ENCODE peak calls at places on chromosomes 11 and 22, in seven cellular contexts. F, S, B, Y, W, E and J are unnamed samples.

GRCh38 chr22:49033616-49034015 is 794.1 kb downstream of the BRD1 start:
- DNase-seq in F (peak), B (no peak), E (peak), S (peak), Y (no peak), W (no peak), J (no peak)

GRCh38 chr11:80239217-80239616 is 798.4 kb upstream of the TENM4 start:
- DNase-seq in B (no peak), Y (no peak), S (no peak), F (no peak), W (no peak), E (no peak), J (no peak)

GRCh38 chr22:28015676-28016601 is 96.9 kb upstream of the PITPNB start:
- DNase-seq in S (peak), Y (no peak), B (no peak), E (peak), W (no peak), F (no peak), J (peak)

GRCh38 chr22:49142281-49142680 is 685.4 kb downstream of the BRD1 start:
- DNase-seq in B (no peak), W (no peak), Y (no peak), E (no peak), S (no peak), F (no peak), J (no peak)

GRCh38 chr11:79547256-79547655 is 106.4 kb upstream of the TENM4 start:
- DNase-seq in B (no peak), S (no peak), W (no peak), F (no peak), E (no peak), Y (no peak), J (no peak)

GRCh38 chr22:49203091-49203862 is 624.4 kb downstream of the BRD1 start:
- DNase-seq in B (no peak), W (no peak), Y (no peak), E (no peak), S (peak), F (no peak), J (no peak)

GRCh38 chr22:42484506-42484905 is 35.1 kb downstream of the RRP7A start:
- DNase-seq in S (no peak), W (no peak), F (no peak), B (no peak), E (no peak), Y (no peak), J (no peak)

GRCh38 chr11:63635762-63636465 is 21.7 kb upstream of the PLAAT3 start:
- DNase-seq in S (no peak), B (no peak), E (peak), Y (peak), W (peak), F (peak), J (peak)

GRCh38 chr11:8810331-8811301 is 100.4 kb upstream of the AKIP1 start:
- DNase-seq in W (peak), E (peak), S (peak), F (peak), Y (peak), B (peak), J (peak)

GRCh38 chr22:43891360-43892182 is at the start of gene PNPLA5:
- DNase-seq in B (no peak), Y (no peak), F (no peak), S (peak), W (no peak), E (peak), J (no peak)

GRCh38 chr22:19805821-19806212 is 45.2 kb downstream of the TBX1 start:
- DNase-seq in F (no peak), W (no peak), E (peak), Y (no peak), S (peak), B (no peak), J (peak)

GRCh38 chr22:25085930-25086901 is 113.4 kb upstream of the CRYBB3 start:
- DNase-seq in F (peak), W (no peak), Y (no peak), S (no peak), B (no peak), E (peak), J (peak)

GRCh38 chr11:16047073-16047472 is 309.3 kb downstream of the SOX6 start:
- DNase-seq in S (no peak), E (no peak), Y (no peak), W (peak), F (no peak), B (no peak), J (no peak)

GRCh38 chr11:119882316-119882715 is 153.3 kb upstream of the NECTIN1 start:
- DNase-seq in W (no peak), E (no peak), Y (no peak), B (no peak), S (no peak), F (no peak), J (no peak)

GRCh38 chr22:39179841-39180335 is 27.4 kb upstream of the CBX7 start:
- DNase-seq in F (no peak), E (no peak), S (no peak), W (no peak), B (no peak), Y (no peak), J (no peak)

GRCh38 chr11:31417816-31418215 is 48.2 kb downstream of the DNAJC24 start:
- DNase-seq in S (no peak), B (no peak), F (no peak), W (no peak), E (no peak), Y (no peak), J (no peak)

GRCh38 chr11:18172686-18173085 is at the start of gene MRGPRX4:
- DNase-seq in S (no peak), W (no peak), E (no peak), F (no peak), Y (no peak), B (no peak), J (no peak)

GRCh38 chr11:9752091-9752490 is 88.2 kb downstream of the SWAP70 start:
- DNase-seq in S (no peak), B (no peak), F (no peak), E (no peak), W (no peak), Y (peak), J (peak)

GRCh38 chr11:123185326-123185725 is 9.7 kb downstream of the CLMP start:
- DNase-seq in W (no peak), S (no peak), B (no peak), E (no peak), Y (no peak), F (no peak), J (no peak)

GRCh38 chr11:69915151-69915500 is 95.9 kb upstream of the FGF3 start:
- DNase-seq in E (no peak), W (no peak), B (no peak), Y (no peak), S (no peak), F (no peak), J (no peak)

GRCh38 chr11:111419641-111420327 is 40.7 kb upstream of the POU2AF1 start:
- DNase-seq in W (peak), Y (peak), S (no peak), E (peak), F (peak), B (no peak), J (no peak)

GRCh38 chr11:107591098-107591445 is at the start of gene ELMOD1:
- DNase-seq in W (peak), F (peak), E (peak), Y (peak), B (no peak), S (peak), J (peak)

GRCh38 chr11:93487032-93487483 is 56.1 kb downstream of the SMCO4 start:
- DNase-seq in Y (no peak), E (no peak), W (no peak), S (no peak), F (no peak), B (peak), J (no peak)

GRCh38 chr11:20000393-20001134 is 159.7 kb downstream of the DBX1 start:
- DNase-seq in B (peak), F (peak), E (no peak), W (peak), S (no peak), Y (peak), J (peak)

GRCh38 chr22:30925667-30926066 is 42.9 kb downstream of the MORC2 start:
- DNase-seq in Y (no peak), S (no peak), F (no peak), W (no peak), E (no peak), B (no peak), J (no peak)